ENCODE peak calls at places on chromosomes 2 and 18, in ten cellular contexts. L is brain microvascular endothelial cell; Q is HL-60; Z is fibroblast of the aortic adventitia; J is Peyer's patch; M is astrocyte of the spinal cord; P is CD8-positive, alpha-beta T cell; T is heart left ventricle; B is bronchial epithelial cell; E is cardiac muscle cell. C is an unnamed sample.

GRCh38 chr2:217555075-217555876 is 447.5 kb downstream of the TNS1 start:
- DNase-seq in L (no peak), Q (no peak), Z (peak), J (no peak), M (peak), P (no peak), T (no peak), B (no peak), E (no peak), C (peak)

GRCh38 chr2:218003994-218004419 is 1.2 kb upstream of the TNS1 start:
- DNase-seq in L (peak), Q (no peak), Z (peak), J (no peak), M (peak), P (no peak), T (peak), B (peak), E (peak), C (peak)

GRCh38 chr2:125959047-125959446 is 696.9 kb upstream of the GYPC start:
- DNase-seq in L (no peak), Q (no peak), Z (no peak), J (no peak), M (no peak), P (no peak), T (no peak), B (no peak), E (no peak), C (no peak)

GRCh38 chr2:231041061-231041689 is 3.9 kb downstream of the C2orf72 start:
- DNase-seq in L (peak), Q (no peak), Z (no peak), J (no peak), M (no peak), P (no peak), T (no peak), B (no peak), E (no peak), C (no peak)

GRCh38 chr2:58634653-58635347 is 393.7 kb upstream of the FANCL start:
- DNase-seq in L (peak), Q (no peak), Z (no peak), J (no peak), M (peak), P (no peak), T (no peak), B (peak), E (no peak), C (no peak)

GRCh38 chr2:46862430-46862829 is 53.2 kb downstream of the MCFD2 start:
- DNase-seq in L (no peak), Q (no peak), Z (no peak), J (no peak), M (no peak), P (no peak), T (no peak), B (no peak), E (no peak), C (no peak)

GRCh38 chr2:39875182-39875913 is 96.3 kb upstream of the THUMPD2 start:
- DNase-seq in L (peak), Q (no peak), Z (peak), J (no peak), M (peak), P (no peak), T (peak), B (peak), E (peak), C (peak)

GRCh38 chr2:62459106-62459505 is 46.9 kb downstream of the TMEM17 start:
- DNase-seq in L (no peak), Q (no peak), Z (no peak), J (no peak), M (no peak), P (no peak), T (peak), B (no peak), E (no peak), C (no peak)

GRCh38 chr2:62577994-62578836 is 72.2 kb upstream of the TMEM17 start:
- DNase-seq in L (peak), Q (no peak), Z (peak), J (no peak), M (peak), P (no peak), T (no peak), B (peak), E (peak), C (no peak)

GRCh38 chr2:37671013-37671815 is at the start of gene CDC42EP3:
- DNase-seq in L (no peak), Q (peak), Z (peak), J (peak), M (no peak), P (peak), T (peak), B (peak), E (peak), C (peak)

GRCh38 chr2:146246017-146246733 is 1598.7 kb upstream of the ACVR2A start:
- DNase-seq in L (peak), Q (no peak), Z (peak), J (no peak), M (peak), P (no peak), T (no peak), B (peak), E (peak), C (no peak)

GRCh38 chr2:146004470-146004869 is 1484.6 kb upstream of the ZEB2 start:
- DNase-seq in L (peak), Q (no peak), Z (peak), J (no peak), M (peak), P (no peak), T (no peak), B (peak), E (peak), C (no peak)

GRCh38 chr18:44729631-44730101 is 49.0 kb downstream of the SETBP1 start:
- DNase-seq in L (peak), Q (no peak), Z (peak), J (no peak), M (peak), P (peak), T (no peak), B (peak), E (peak), C (peak)

GRCh38 chr2:43149482-43150107 is 76.8 kb downstream of the ZFP36L2 start:
- DNase-seq in L (no peak), Q (no peak), Z (no peak), J (no peak), M (no peak), P (no peak), T (no peak), B (no peak), E (no peak), C (no peak)

GRCh38 chr2:52222128-52222527 is 1190.2 kb upstream of the NRXN1 start:
- DNase-seq in L (peak), Q (no peak), Z (peak), J (no peak), M (peak), P (no peak), T (no peak), B (peak), E (peak), C (no peak)

GRCh38 chr18:31100598-31101147 is 1.5 kb downstream of the DSC2 start:
- DNase-seq in L (no peak), Q (no peak), Z (no peak), J (peak), M (no peak), P (no peak), T (peak), B (no peak), E (peak), C (peak)
- H3K4me3 ChIP-seq in L (peak), Q (peak), Z (no peak), J (peak), M (peak), P (no peak), T (peak), B (peak), E (peak), C (peak)

GRCh38 chr18:77765468-77765867 is 515.8 kb downstream of the GALR1 start:
- DNase-seq in L (peak), Q (peak), Z (no peak), J (no peak), M (peak), P (no peak), T (no peak), B (peak), E (peak), C (peak)
- TF ChIP-seq CTCF in L (no peak), Q (peak), Z (no peak), J (no peak), M (peak), P (no peak), T (peak), B (peak), E (no peak), C (no peak)

GRCh38 chr18:47911877-47912276 is 18.6 kb downstream of the SMAD2 start:
- DNase-seq in L (no peak), Q (no peak), Z (no peak), J (no peak), M (no peak), P (no peak), T (no peak), B (no peak), E (no peak), C (no peak)
- H3K4me3 ChIP-seq in L (no peak), Q (no peak), Z (no peak), J (no peak), M (no peak), P (no peak), T (no peak), B (no peak), E (no peak), C (no peak)

DNA sequence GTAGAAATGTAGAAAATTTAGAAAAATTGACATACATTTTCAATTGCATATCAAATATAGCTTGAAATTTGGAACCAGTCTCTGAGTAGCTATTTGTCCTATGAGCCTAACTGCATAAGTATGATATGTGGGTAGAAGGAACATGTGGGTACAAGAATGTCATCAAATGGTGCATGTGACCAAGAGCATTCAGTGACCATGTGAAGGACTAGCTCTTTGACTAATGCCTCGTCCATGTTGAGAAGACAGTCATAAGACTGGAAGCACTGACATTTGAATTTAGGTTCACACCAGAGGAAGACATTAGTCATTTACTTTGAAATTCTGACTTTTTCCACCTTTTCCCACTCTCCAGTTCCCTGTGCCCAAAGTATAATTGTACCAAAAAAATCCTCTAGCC is 12.6 kb downstream of the MRPL44 start:
- DNase-seq in L (peak), Q (no peak), Z (peak), J (no peak), M (no peak), P (no peak), T (no peak), B (peak), E (no peak), C (no peak)
- TF ChIP-seq CTCF in L (no peak), Q (no peak), Z (no peak), J (no peak), M (no peak), P (no peak), T (no peak), B (no peak), E (no peak), C (no peak)